ENCODE peak calls at places on chromosomes 13 and 19, in seven cellular contexts. One of them, this sample, is unnamed.

GRCh38 chr13:63425131-63425530 is 2009.5 kb upstream of the PCDH20 start:
- DNase-seq in cardiac fibroblast: peak; percentile 18
- DNase-seq in PC-3: no peak
- DNase-seq in GM12865: no peak
- DNase-seq in epithelial cell of esophagus: no peak
- DNase-seq in astrocyte of the cerebellum: no peak
- DNase-seq in esophagus muscularis mucosa: no peak
- DNase-seq in this sample: no peak

GRCh38 chr19:32287811-32288227 is 57.6 kb upstream of the ZNF507 start:
- DNase-seq in cardiac fibroblast: peak; percentile 86
- DNase-seq in epithelial cell of esophagus: peak; percentile 35
- DNase-seq in GM12865: peak; percentile 25
- DNase-seq in astrocyte of the cerebellum: peak; percentile 6
- DNase-seq in esophagus muscularis mucosa: peak; percentile 90
- DNase-seq in PC-3: peak; percentile 60
- DNase-seq in this sample: no peak

GRCh38 chr19:18440421-18440877 is 2.5 kb upstream of the ISYNA1 start:
- DNase-seq in epithelial cell of esophagus: peak; percentile 30
- DNase-seq in cardiac fibroblast: no peak
- DNase-seq in esophagus muscularis mucosa: no peak
- DNase-seq in astrocyte of the cerebellum: no peak
- DNase-seq in PC-3: peak; percentile 41
- DNase-seq in GM12865: peak; percentile 59
- DNase-seq in this sample: peak; percentile 65

GRCh38 chr13:71624641-71625040 is 242.4 kb downstream of the DACH1 start:
- DNase-seq in GM12865: no peak
- DNase-seq in PC-3: no peak
- DNase-seq in esophagus muscularis mucosa: no peak
- DNase-seq in epithelial cell of esophagus: no peak
- DNase-seq in cardiac fibroblast: no peak
- DNase-seq in astrocyte of the cerebellum: no peak
- DNase-seq in this sample: no peak

GRCh38 chr19:33686687-33687541 is 65.2 kb downstream of the CHST8 start:
- DNase-seq in esophagus muscularis mucosa: no peak
- DNase-seq in PC-3: no peak
- DNase-seq in astrocyte of the cerebellum: no peak
- DNase-seq in cardiac fibroblast: no peak
- DNase-seq in GM12865: no peak
- DNase-seq in epithelial cell of esophagus: no peak
- DNase-seq in this sample: no peak

GRCh38 chr13:79837741-79838450 is 356.9 kb downstream of the NDFIP2 start:
- DNase-seq in astrocyte of the cerebellum: no peak
- DNase-seq in epithelial cell of esophagus: peak; percentile 20
- DNase-seq in cardiac fibroblast: peak; percentile 65
- DNase-seq in PC-3: peak; percentile 17
- DNase-seq in GM12865: no peak
- DNase-seq in esophagus muscularis mucosa: no peak
- DNase-seq in this sample: no peak

GRCh38 chr13:93640452-93640851 is 413.8 kb downstream of the GPC6 start:
- DNase-seq in epithelial cell of esophagus: no peak
- DNase-seq in cardiac fibroblast: no peak
- DNase-seq in PC-3: no peak
- DNase-seq in GM12865: no peak
- DNase-seq in esophagus muscularis mucosa: no peak
- DNase-seq in astrocyte of the cerebellum: no peak
- DNase-seq in this sample: no peak

GRCh38 chr13:74647211-74647610 is 513.0 kb upstream of the KLF12 start:
- DNase-seq in PC-3: no peak
- DNase-seq in GM12865: no peak
- DNase-seq in cardiac fibroblast: no peak
- DNase-seq in astrocyte of the cerebellum: no peak
- DNase-seq in epithelial cell of esophagus: no peak
- DNase-seq in esophagus muscularis mucosa: no peak
- DNase-seq in this sample: no peak

GRCh38 chr19:33797821-33798633 is 1.4 kb downstream of the KCTD15 start:
- DNase-seq in GM12865: no peak
- DNase-seq in astrocyte of the cerebellum: no peak
- DNase-seq in esophagus muscularis mucosa: no peak
- DNase-seq in epithelial cell of esophagus: peak; percentile 50
- DNase-seq in cardiac fibroblast: peak; percentile 51
- DNase-seq in PC-3: no peak
- DNase-seq in this sample: no peak

GRCh38 chr13:46022476-46022875 is 30.1 kb downstream of the ZC3H13 start:
- DNase-seq in GM12865: no peak
- DNase-seq in cardiac fibroblast: peak; percentile 55
- DNase-seq in astrocyte of the cerebellum: no peak
- DNase-seq in PC-3: no peak
- DNase-seq in esophagus muscularis mucosa: no peak
- DNase-seq in epithelial cell of esophagus: no peak
- DNase-seq in this sample: no peak

GRCh38 chr13:78299832-78300623 is 303.3 kb downstream of the POU4F1 start:
- DNase-seq in GM12865: peak; percentile 54
- DNase-seq in esophagus muscularis mucosa: no peak
- DNase-seq in PC-3: no peak
- DNase-seq in epithelial cell of esophagus: no peak
- DNase-seq in cardiac fibroblast: no peak
- DNase-seq in astrocyte of the cerebellum: no peak
- DNase-seq in this sample: no peak

GRCh38 chr13:43293008-43293407 is 269.6 kb downstream of the DNAJC15 start:
- DNase-seq in GM12865: no peak
- DNase-seq in epithelial cell of esophagus: no peak
- DNase-seq in cardiac fibroblast: peak; percentile 6
- DNase-seq in astrocyte of the cerebellum: no peak
- DNase-seq in esophagus muscularis mucosa: no peak
- DNase-seq in PC-3: peak; percentile 49
- DNase-seq in this sample: no peak

GRCh38 chr13:74987124-74987690 is 494.8 kb downstream of the TBC1D4 start:
- DNase-seq in cardiac fibroblast: no peak
- DNase-seq in GM12865: no peak
- DNase-seq in esophagus muscularis mucosa: no peak
- DNase-seq in PC-3: peak; percentile 21
- DNase-seq in astrocyte of the cerebellum: no peak
- DNase-seq in epithelial cell of esophagus: peak; percentile 47
- DNase-seq in this sample: no peak

GRCh38 chr13:31227063-31227462 is 27.3 kb downstream of the B3GLCT start:
- DNase-seq in astrocyte of the cerebellum: no peak
- DNase-seq in PC-3: peak; percentile 60
- DNase-seq in esophagus muscularis mucosa: no peak
- DNase-seq in GM12865: no peak
- DNase-seq in cardiac fibroblast: peak; percentile 35
- DNase-seq in epithelial cell of esophagus: no peak
- DNase-seq in this sample: no peak

GRCh38 chr19:19550972-19551861 is 13.2 kb downstream of the CILP2 start:
- DNase-seq in PC-3: no peak
- DNase-seq in cardiac fibroblast: no peak
- DNase-seq in astrocyte of the cerebellum: peak; percentile 6
- DNase-seq in esophagus muscularis mucosa: no peak
- DNase-seq in GM12865: no peak
- DNase-seq in epithelial cell of esophagus: no peak
- DNase-seq in this sample: no peak

GRCh38 chr13:75776550-75776949 is 140.4 kb downstream of the LMO7 start:
- DNase-seq in astrocyte of the cerebellum: no peak
- DNase-seq in epithelial cell of esophagus: no peak
- DNase-seq in esophagus muscularis mucosa: no peak
- DNase-seq in cardiac fibroblast: no peak
- DNase-seq in PC-3: no peak
- DNase-seq in GM12865: no peak
- DNase-seq in this sample: no peak

GRCh38 chr13:93776936-93777335 is 550.3 kb downstream of the GPC6 start:
- DNase-seq in esophagus muscularis mucosa: no peak
- DNase-seq in astrocyte of the cerebellum: peak; percentile 45
- DNase-seq in epithelial cell of esophagus: peak; percentile 44
- DNase-seq in GM12865: no peak
- DNase-seq in cardiac fibroblast: peak; percentile 65
- DNase-seq in PC-3: peak; percentile 65
- DNase-seq in this sample: no peak

GRCh38 chr19:1069009-1069779 is 2.2 kb downstream of the ARHGAP45 start:
- DNase-seq in esophagus muscularis mucosa: peak; percentile 93
- DNase-seq in GM12865: peak; percentile 83
- DNase-seq in epithelial cell of esophagus: no peak
- DNase-seq in astrocyte of the cerebellum: no peak
- DNase-seq in cardiac fibroblast: no peak
- DNase-seq in PC-3: no peak
- DNase-seq in this sample: peak; percentile 70

GRCh38 chr19:48992571-48993174 is 436 bp downstream of the GYS1 start:
- DNase-seq in cardiac fibroblast: no peak
- DNase-seq in GM12865: no peak
- DNase-seq in astrocyte of the cerebellum: no peak
- DNase-seq in epithelial cell of esophagus: peak; percentile 26
- DNase-seq in PC-3: no peak
- DNase-seq in esophagus muscularis mucosa: no peak
- DNase-seq in this sample: no peak

GRCh38 chr19:16068696-16069259 is 7.5 kb upstream of the TPM4 start:
- DNase-seq in GM12865: no peak
- DNase-seq in epithelial cell of esophagus: no peak
- DNase-seq in astrocyte of the cerebellum: no peak
- DNase-seq in cardiac fibroblast: no peak
- DNase-seq in PC-3: peak; percentile 31
- DNase-seq in esophagus muscularis mucosa: no peak
- DNase-seq in this sample: no peak

GRCh38 chr19:16071072-16071691 is 5.1 kb upstream of the TPM4 start:
- DNase-seq in GM12865: no peak
- DNase-seq in esophagus muscularis mucosa: no peak
- DNase-seq in cardiac fibroblast: no peak
- DNase-seq in astrocyte of the cerebellum: no peak
- DNase-seq in epithelial cell of esophagus: no peak
- DNase-seq in PC-3: no peak
- DNase-seq in this sample: no peak

GRCh38 chr19:16073481-16073880 is 2.8 kb upstream of the TPM4 start:
- DNase-seq in cardiac fibroblast: no peak
- DNase-seq in esophagus muscularis mucosa: no peak
- DNase-seq in astrocyte of the cerebellum: no peak
- DNase-seq in GM12865: no peak
- DNase-seq in epithelial cell of esophagus: no peak
- DNase-seq in PC-3: no peak
- DNase-seq in this sample: no peak

GRCh38 chr19:16069813-16070365 is 6.4 kb upstream of the TPM4 start:
- DNase-seq in PC-3: peak; percentile 39
- DNase-seq in epithelial cell of esophagus: peak; percentile 32
- DNase-seq in cardiac fibroblast: no peak
- DNase-seq in esophagus muscularis mucosa: no peak
- DNase-seq in astrocyte of the cerebellum: no peak
- DNase-seq in GM12865: no peak
- DNase-seq in this sample: no peak

GRCh38 chr19:16070366-16070990 is 5.8 kb upstream of the TPM4 start:
- DNase-seq in cardiac fibroblast: no peak
- DNase-seq in astrocyte of the cerebellum: no peak
- DNase-seq in esophagus muscularis mucosa: no peak
- DNase-seq in PC-3: peak; percentile 98
- DNase-seq in GM12865: peak; percentile 88
- DNase-seq in epithelial cell of esophagus: peak; percentile 85
- DNase-seq in this sample: peak; percentile 83
- TF ChIP-seq CTCF in cardiac fibroblast: no peak
- TF ChIP-seq CTCF in astrocyte of the cerebellum: no peak
- TF ChIP-seq CTCF in esophagus muscularis mucosa: no peak
- TF ChIP-seq CTCF in PC-3: no peak
- TF ChIP-seq CTCF in GM12865: no peak
- TF ChIP-seq CTCF in epithelial cell of esophagus: no peak
- TF ChIP-seq CTCF in this sample: no peak

GRCh38 chr19:53965091-53965490 is 2.4 kb downstream of the CACNG8 start:
- DNase-seq in esophagus muscularis mucosa: no peak
- DNase-seq in GM12865: no peak
- DNase-seq in astrocyte of the cerebellum: no peak
- DNase-seq in PC-3: no peak
- DNase-seq in epithelial cell of esophagus: no peak
- DNase-seq in cardiac fibroblast: peak; percentile 49
- DNase-seq in this sample: no peak

GRCh38 chr19:53966931-53967330 is 4.2 kb downstream of the CACNG8 start:
- DNase-seq in GM12865: no peak
- DNase-seq in epithelial cell of esophagus: no peak
- DNase-seq in PC-3: no peak
- DNase-seq in astrocyte of the cerebellum: no peak
- DNase-seq in cardiac fibroblast: no peak
- DNase-seq in esophagus muscularis mucosa: no peak
- DNase-seq in this sample: no peak

GRCh38 chr19:53971608-53972007 is 8.9 kb downstream of the CACNG8 start:
- DNase-seq in GM12865: no peak
- DNase-seq in PC-3: no peak
- DNase-seq in astrocyte of the cerebellum: no peak
- DNase-seq in esophagus muscularis mucosa: no peak
- DNase-seq in cardiac fibroblast: no peak
- DNase-seq in epithelial cell of esophagus: no peak
- DNase-seq in this sample: no peak

GRCh38 chr19:53969366-53969765 is 6.6 kb downstream of the CACNG8 start:
- DNase-seq in PC-3: no peak
- DNase-seq in cardiac fibroblast: no peak
- DNase-seq in astrocyte of the cerebellum: no peak
- DNase-seq in GM12865: no peak
- DNase-seq in epithelial cell of esophagus: no peak
- DNase-seq in esophagus muscularis mucosa: no peak
- DNase-seq in this sample: no peak
- TF ChIP-seq CTCF in PC-3: no peak
- TF ChIP-seq CTCF in cardiac fibroblast: no peak
- TF ChIP-seq CTCF in astrocyte of the cerebellum: no peak
- TF ChIP-seq CTCF in GM12865: no peak
- TF ChIP-seq CTCF in epithelial cell of esophagus: no peak
- TF ChIP-seq CTCF in esophagus muscularis mucosa: no peak
- TF ChIP-seq CTCF in this sample: no peak

GRCh38 chr13:33740134-33740538 is 77.8 kb upstream of the RFC3 start:
- DNase-seq in cardiac fibroblast: peak; percentile 96
- DNase-seq in GM12865: no peak
- DNase-seq in PC-3: peak; percentile 52
- DNase-seq in esophagus muscularis mucosa: no peak
- DNase-seq in epithelial cell of esophagus: peak; percentile 32
- DNase-seq in astrocyte of the cerebellum: peak; percentile 76
- DNase-seq in this sample: no peak
- TF ChIP-seq CTCF in cardiac fibroblast: no peak
- TF ChIP-seq CTCF in GM12865: no peak
- TF ChIP-seq CTCF in PC-3: no peak
- TF ChIP-seq CTCF in esophagus muscularis mucosa: no peak
- TF ChIP-seq CTCF in epithelial cell of esophagus: no peak
- TF ChIP-seq CTCF in astrocyte of the cerebellum: no peak
- TF ChIP-seq CTCF in this sample: no peak

DNA sequence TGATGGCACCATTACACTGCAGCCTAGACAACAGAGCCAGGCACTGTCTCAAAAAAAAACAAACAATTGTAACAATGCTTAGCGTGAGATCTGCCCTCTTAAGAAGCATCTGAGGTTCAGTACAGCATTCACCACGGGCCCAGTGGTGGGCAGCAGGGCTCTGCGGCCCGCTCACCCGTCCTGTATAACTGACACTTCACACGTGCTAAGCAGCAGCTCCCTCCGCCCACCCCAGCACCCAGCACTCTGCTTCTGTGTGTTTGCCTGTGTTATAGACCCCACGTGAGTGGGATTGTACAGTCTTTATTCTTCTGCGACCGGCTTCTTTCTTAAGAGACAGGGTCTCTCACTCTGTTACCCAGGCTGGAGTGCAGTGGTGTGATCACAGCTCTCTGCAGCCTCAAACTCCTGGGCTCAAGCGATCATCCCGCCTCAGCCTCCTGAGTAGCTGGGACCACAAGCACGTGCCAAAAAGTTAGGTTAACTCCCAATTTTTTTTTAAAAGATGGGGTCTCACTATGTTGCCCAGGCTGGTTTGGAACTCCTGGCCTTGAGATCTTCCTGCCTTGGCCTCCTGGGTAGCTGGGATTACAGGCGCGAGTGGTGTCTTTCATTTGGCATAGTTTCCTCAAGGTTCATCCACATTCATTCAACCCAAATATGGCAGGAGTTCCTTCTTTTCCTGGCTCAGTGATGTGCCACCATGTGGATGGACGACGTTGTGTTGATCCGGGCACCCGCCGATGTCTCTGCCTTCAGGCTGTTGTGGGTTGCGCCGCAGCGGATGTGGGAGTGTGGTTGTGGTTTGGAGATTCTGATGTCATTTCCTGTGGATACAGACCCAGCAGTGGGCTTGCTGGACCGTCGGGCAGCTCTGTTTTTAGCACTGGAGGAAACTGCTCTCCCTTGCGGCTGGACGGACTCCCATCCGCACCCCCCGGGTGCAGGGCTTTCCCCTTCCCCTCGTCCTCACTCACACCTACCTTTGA is 170.0 kb downstream of the KDM4B start:
- DNase-seq in cardiac fibroblast: peak; percentile 70
- DNase-seq in GM12865: peak; percentile 90
- DNase-seq in epithelial cell of esophagus: peak; percentile 63
- DNase-seq in astrocyte of the cerebellum: peak; percentile 79
- DNase-seq in esophagus muscularis mucosa: no peak
- DNase-seq in PC-3: peak; percentile 57
- DNase-seq in this sample: peak; percentile 88
- TF ChIP-seq CTCF in cardiac fibroblast: no peak
- TF ChIP-seq CTCF in GM12865: no peak
- TF ChIP-seq CTCF in epithelial cell of esophagus: no peak
- TF ChIP-seq CTCF in astrocyte of the cerebellum: no peak
- TF ChIP-seq CTCF in esophagus muscularis mucosa: no peak
- TF ChIP-seq CTCF in PC-3: no peak
- TF ChIP-seq CTCF in this sample: peak; percentile 8